ENCODE peak calls at places on chromosomes 16 and 17, in four cellular contexts. X is H1, S is GM12878, D is SK-N-SH. T is an unnamed sample.

GRCh38 chr17:18033442-18034099 is 5.4 kb downstream of the ATPAF2 start:
- DNase-seq in X (peak), S (peak), D (peak), T (peak)

GRCh38 chr17:78493455-78494188 is 83.6 kb downstream of the DNAH17 start:
- DNase-seq in X (no peak), S (no peak), D (no peak), T (no peak)

GRCh38 chr17:63698381-63698885 is 1.5 kb downstream of the LIMD2 start:
- DNase-seq in X (no peak), S (no peak), D (no peak), T (no peak)

GRCh38 chr16:89970011-89970410 is 21.5 kb downstream of the DEF8 start:
- DNase-seq in X (no peak), S (no peak), D (no peak), T (no peak)

GRCh38 chr17:9768381-9768934 is 22.9 kb downstream of the DHRS7C start:
- DNase-seq in X (no peak), S (no peak), D (peak), T (peak)

GRCh38 chr16:85492617-85492957 is 120.5 kb upstream of the GSE1 start:
- DNase-seq in X (no peak), S (no peak), D (no peak), T (peak)

GRCh38 chr16:88694221-88695087 is 8.1 kb upstream of the SNAI3 start:
- DNase-seq in X (no peak), S (no peak), D (no peak), T (no peak)

GRCh38 chr16:15775209-15775608 is 81.6 kb downstream of the MYH11 start:
- DNase-seq in X (no peak), S (peak), D (peak), T (no peak)

GRCh38 chr16:86680137-86680536 is 101.8 kb downstream of the FOXL1 start:
- DNase-seq in X (no peak), S (no peak), D (no peak), T (no peak)

GRCh38 chr16:86044881-86045600 is 146.1 kb downstream of the IRF8 start:
- DNase-seq in X (no peak), S (no peak), D (no peak), T (no peak)

GRCh38 chr16:88905563-88905962 is 39.1 kb upstream of the PABPN1L start:
- DNase-seq in X (no peak), S (no peak), D (peak), T (peak)

GRCh38 chr17:7588553-7589203 is 1.2 kb downstream of the SOX15 start:
- DNase-seq in X (no peak), S (no peak), D (peak), T (no peak)

GRCh38 chr17:35795007-35795870 is at the start of gene MMP28:
- DNase-seq in X (no peak), S (no peak), D (peak), T (peak)

GRCh38 chr17:75288784-75289121 is 480 bp downstream of the SLC25A19 start:
- DNase-seq in X (no peak), S (no peak), D (no peak), T (peak)

GRCh38 chr16:2028146-2028545 is 1.4 kb downstream of the NHERF2 start:
- DNase-seq in X (no peak), S (no peak), D (no peak), T (no peak)

GRCh38 chr17:79082311-79083190 is 7.9 kb downstream of the ENGASE start:
- DNase-seq in X (no peak), S (no peak), D (peak), T (peak)

GRCh38 chr17:77101521-77102410 is 39.0 kb upstream of the SEC14L1 start:
- DNase-seq in X (no peak), S (no peak), D (no peak), T (no peak)

GRCh38 chr17:50598487-50598886 is 36.2 kb upstream of the ABCC3 start:
- DNase-seq in X (no peak), S (peak), D (no peak), T (no peak)

GRCh38 chr16:31135535-31136286 is at the start of gene PRSS8:
- DNase-seq in X (no peak), S (no peak), D (no peak), T (peak)

GRCh38 chr16:48462146-48462740 is 77.0 kb upstream of the SIAH1 start:
- DNase-seq in X (no peak), S (no peak), D (no peak), T (no peak)

GRCh38 chr17:8019665-8020064 is 17.2 kb downstream of the GUCY2D start:
- DNase-seq in X (no peak), S (no peak), D (no peak), T (no peak)

GRCh38 chr16:28845173-28846079 is 722 bp downstream of the TUFM start:
- DNase-seq in X (peak), S (no peak), D (peak), T (peak)

GRCh38 chr16:9102943-9103342 is 11.5 kb downstream of the HAPSTR1 start:
- DNase-seq in X (no peak), S (no peak), D (no peak), T (no peak)

GRCh38 chr16:28526201-28527099 is 12.3 kb downstream of the NUPR1 start:
- DNase-seq in X (no peak), S (no peak), D (no peak), T (no peak)

GRCh38 chr17:67434061-67434525 is 57.0 kb downstream of the PITPNC1 start:
- DNase-seq in X (no peak), S (no peak), D (no peak), T (no peak)

GRCh38 chr16:19095699-19096098 is 18.1 kb upstream of the ITPRIPL2 start:
- DNase-seq in X (no peak), S (no peak), D (no peak), T (peak)

DNA sequence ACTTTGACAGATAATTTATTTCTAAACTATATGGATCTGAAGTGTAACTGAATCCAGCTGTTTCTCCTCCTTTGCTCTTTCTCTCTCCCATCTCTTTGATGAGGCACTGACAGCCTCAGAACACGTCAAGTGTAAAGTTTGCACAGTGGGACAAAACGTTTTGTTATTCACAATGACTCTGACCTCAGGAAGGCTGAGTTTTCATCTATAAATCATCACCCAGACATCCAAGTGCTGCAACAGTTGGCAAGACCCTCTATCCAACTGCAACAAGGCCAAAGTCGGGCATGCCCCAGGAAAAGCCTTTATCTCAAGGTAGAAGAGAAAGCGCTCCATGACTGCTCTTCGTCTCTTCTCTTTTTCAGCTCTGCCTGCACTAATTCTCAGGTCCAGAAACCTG is 267.1 kb upstream of the MYOCD start:
- DNase-seq in X (no peak), S (no peak), D (no peak), T (no peak)
- TF ChIP-seq JUND in X (no peak), S (no peak), D (no peak), T (no peak)

GRCh38 chr16:59697236-59697635 is 963.1 kb upstream of the GOT2 start:
- DNase-seq in X (no peak), S (no peak), D (no peak), T (no peak)
- TF ChIP-seq JUND in X (no peak), S (no peak), D (no peak), T (no peak)

DNA sequence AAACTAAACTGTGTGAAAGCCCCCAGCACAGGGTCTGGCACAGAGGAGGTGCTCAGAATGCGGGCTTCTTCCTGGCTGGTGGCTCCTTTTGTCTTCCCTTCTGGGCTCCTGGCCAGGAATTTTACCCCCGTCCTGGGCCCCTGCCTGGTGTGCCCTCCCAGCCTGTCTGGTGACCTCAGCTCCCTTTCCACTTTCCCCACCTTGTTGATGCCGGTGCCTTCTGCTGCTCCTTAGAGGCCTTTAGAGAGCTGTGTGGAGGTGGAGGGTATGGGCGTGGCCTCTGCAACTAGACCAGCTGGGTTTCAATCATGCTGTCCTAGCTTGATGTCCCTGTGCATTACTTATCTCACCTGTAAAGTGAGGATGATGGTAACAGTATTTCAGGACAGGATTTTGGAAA is 16.8 kb downstream of the PIRT start:
- DNase-seq in X (no peak), S (no peak), D (no peak), T (no peak)
- TF ChIP-seq JUND in X (no peak), S (no peak), D (no peak), T (no peak)

DNA sequence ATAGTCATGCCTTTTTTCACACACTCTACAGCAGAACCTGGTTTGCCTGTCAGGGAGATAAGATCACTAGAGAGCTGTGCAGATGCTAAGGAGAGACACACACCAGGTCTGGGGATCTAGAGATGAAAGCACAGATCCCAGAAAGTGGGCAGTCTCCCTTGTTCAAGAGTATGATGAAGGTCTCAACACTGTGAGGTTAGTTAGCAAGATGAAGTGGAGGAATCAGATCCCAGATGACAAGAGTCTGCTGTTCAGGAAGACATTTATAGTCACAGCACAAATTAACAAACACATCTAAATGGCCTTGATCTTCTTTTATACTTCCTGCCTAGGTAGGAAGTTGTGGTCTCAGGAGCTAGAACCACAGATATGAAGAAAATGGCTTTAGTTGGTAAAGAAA is 23.4 kb upstream of the SKAP1 start:
- DNase-seq in X (no peak), S (no peak), D (no peak), T (no peak)
- TF ChIP-seq JUND in X (no peak), S (no peak), D (no peak), T (no peak)

DNA sequence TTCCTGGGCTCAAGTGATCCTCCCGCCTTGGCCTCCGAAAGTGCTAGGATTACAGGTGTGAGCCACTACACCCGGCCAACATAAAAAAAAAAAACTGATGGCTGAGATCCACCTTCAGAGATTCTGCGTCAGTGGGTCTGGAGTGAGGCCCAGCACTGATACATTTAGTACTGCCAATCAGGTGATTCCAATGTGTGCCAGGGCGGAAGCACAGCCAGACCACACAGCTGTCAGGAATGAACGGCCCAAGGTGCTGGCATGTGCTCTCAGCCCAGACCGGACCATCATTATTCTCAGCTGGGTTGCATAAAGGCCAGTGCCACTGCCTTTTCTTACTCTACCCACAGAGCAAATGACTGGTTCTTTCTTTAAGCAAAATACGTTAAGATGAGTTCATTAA is 1.2 kb upstream of the BCO1 start:
- DNase-seq in X (no peak), S (no peak), D (no peak), T (no peak)
- TF ChIP-seq JUND in X (no peak), S (no peak), D (no peak), T (no peak)

GRCh38 chr16:11175106-11175795 is 80.8 kb downstream of the SOCS1 start:
- DNase-seq in X (no peak), S (peak), D (no peak), T (no peak)
- TF ChIP-seq JUND in X (no peak), S (no peak), D (no peak), T (no peak)

GRCh38 chr16:23889189-23889588 is 53.4 kb downstream of the PRKCB start:
- DNase-seq in X (no peak), S (no peak), D (no peak), T (no peak)

GRCh38 chr16:23896832-23897821 is 61.3 kb downstream of the PRKCB start:
- DNase-seq in X (no peak), S (no peak), D (no peak), T (no peak)

GRCh38 chr16:23895052-23895451 is 59.3 kb downstream of the PRKCB start:
- DNase-seq in X (no peak), S (no peak), D (no peak), T (no peak)

GRCh38 chr16:23898682-23899430 is 63.1 kb downstream of the PRKCB start:
- DNase-seq in X (no peak), S (no peak), D (no peak), T (no peak)

GRCh38 chr16:23893976-23894375 is 58.2 kb downstream of the PRKCB start:
- DNase-seq in X (no peak), S (no peak), D (no peak), T (no peak)
- TF ChIP-seq JUND in X (no peak), S (no peak), D (no peak), T (no peak)